ENCODE peak calls at places on chromosomes 16 and 17, in four cellular contexts. One of them, this sample, is unnamed.

GRCh38 chr16:17555176-17555575 is 84.4 kb upstream of the XYLT1 start:
- DNase-seq in CD8-positive, alpha-beta T cell: no peak
- DNase-seq in left lung: no peak
- DNase-seq in heart left ventricle: no peak
- DNase-seq in this sample: no peak

GRCh38 chr16:79272141-79272577 is 328.4 kb downstream of the MAF start:
- DNase-seq in CD8-positive, alpha-beta T cell: peak; percentile 72
- DNase-seq in left lung: peak; percentile 72
- DNase-seq in heart left ventricle: no peak
- DNase-seq in this sample: no peak

GRCh38 chr17:17742133-17742621 is 60.9 kb downstream of the RAI1 start:
- DNase-seq in CD8-positive, alpha-beta T cell: no peak
- DNase-seq in left lung: no peak
- DNase-seq in heart left ventricle: no peak
- DNase-seq in this sample: no peak

GRCh38 chr17:70820276-70820675 is 650.9 kb downstream of the KCNJ2 start:
- DNase-seq in CD8-positive, alpha-beta T cell: no peak
- DNase-seq in left lung: no peak
- DNase-seq in heart left ventricle: no peak
- DNase-seq in this sample: no peak

GRCh38 chr16:81315271-81316175 is 761 bp downstream of the GAN start:
- DNase-seq in CD8-positive, alpha-beta T cell: peak; percentile 60
- DNase-seq in left lung: peak; percentile 90
- DNase-seq in heart left ventricle: peak; percentile 65
- DNase-seq in this sample: peak; percentile 68

GRCh38 chr17:61366715-61367413 is 32.8 kb upstream of the TBX2 start:
- DNase-seq in CD8-positive, alpha-beta T cell: no peak
- DNase-seq in left lung: no peak
- DNase-seq in heart left ventricle: peak; percentile 85
- DNase-seq in this sample: no peak

GRCh38 chr17:9292563-9292941 is 271.2 kb downstream of the NTN1 start:
- DNase-seq in CD8-positive, alpha-beta T cell: no peak
- DNase-seq in left lung: no peak
- DNase-seq in heart left ventricle: no peak
- DNase-seq in this sample: no peak

GRCh38 chr16:73483076-73483791 is 435.3 kb upstream of the ZFHX3 start:
- DNase-seq in CD8-positive, alpha-beta T cell: no peak
- DNase-seq in left lung: no peak
- DNase-seq in heart left ventricle: no peak
- DNase-seq in this sample: no peak

GRCh38 chr16:19071811-19072777 is 4.7 kb downstream of the COQ7 start:
- DNase-seq in CD8-positive, alpha-beta T cell: peak; percentile 53
- DNase-seq in left lung: no peak
- DNase-seq in heart left ventricle: peak; percentile 53
- DNase-seq in this sample: no peak

GRCh38 chr16:5314377-5314776 is 216.8 kb upstream of the EEF2KMT start:
- DNase-seq in CD8-positive, alpha-beta T cell: no peak
- DNase-seq in left lung: no peak
- DNase-seq in heart left ventricle: no peak
- DNase-seq in this sample: no peak
- H3K9me3 ChIP-seq in CD8-positive, alpha-beta T cell: no peaks in the 10 kb centered on the region
- H3K9me3 ChIP-seq in left lung: no peaks in the 10 kb centered on the region
- H3K9me3 ChIP-seq in heart left ventricle: no peaks in the 10 kb centered on the region
- H3K9me3 ChIP-seq in this sample: no peaks in the 10 kb centered on the region

GRCh38 chr16:10741844-10742243 is 1.8 kb upstream of the NUBP1 start:
- DNase-seq in CD8-positive, alpha-beta T cell: no peak
- DNase-seq in left lung: no peak
- DNase-seq in heart left ventricle: peak; percentile 86
- DNase-seq in this sample: no peak
- TF ChIP-seq CTCF in CD8-positive, alpha-beta T cell: no peak
- TF ChIP-seq CTCF in left lung: no peak
- TF ChIP-seq CTCF in heart left ventricle: no peak
- TF ChIP-seq CTCF in this sample: no peak

DNA sequence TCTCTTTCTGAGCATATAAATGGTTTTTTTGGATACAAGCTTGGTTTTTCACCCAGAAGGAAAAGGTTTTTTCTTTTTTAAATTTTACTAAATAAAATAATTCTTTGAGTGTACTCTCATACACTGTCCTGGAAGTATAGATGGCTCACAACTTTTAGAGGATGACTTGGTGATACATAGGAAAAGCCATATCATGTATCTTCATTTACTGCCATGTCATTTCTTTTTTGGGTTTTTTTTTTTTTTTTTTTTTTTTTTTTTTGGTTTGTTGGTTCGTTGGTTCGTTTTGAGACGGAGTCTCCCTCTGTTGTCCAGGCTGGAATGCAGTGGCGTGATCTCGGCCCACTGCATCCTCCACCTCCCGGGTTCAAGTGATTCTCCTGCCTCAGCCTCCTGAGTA is 11.8 kb downstream of the OGFOD1 start:
- DNase-seq in CD8-positive, alpha-beta T cell: no peak
- DNase-seq in left lung: no peak
- DNase-seq in heart left ventricle: no peak
- DNase-seq in this sample: no peak
- H3K36me3 ChIP-seq in CD8-positive, alpha-beta T cell: peaks cover 44% of the 10 kb centered on the region
- H3K36me3 ChIP-seq in left lung: no peaks in the 10 kb centered on the region
- H3K36me3 ChIP-seq in heart left ventricle: peaks cover 72% of the 10 kb centered on the region
- H3K36me3 ChIP-seq in this sample: peaks cover 67% of the 10 kb centered on the region

DNA sequence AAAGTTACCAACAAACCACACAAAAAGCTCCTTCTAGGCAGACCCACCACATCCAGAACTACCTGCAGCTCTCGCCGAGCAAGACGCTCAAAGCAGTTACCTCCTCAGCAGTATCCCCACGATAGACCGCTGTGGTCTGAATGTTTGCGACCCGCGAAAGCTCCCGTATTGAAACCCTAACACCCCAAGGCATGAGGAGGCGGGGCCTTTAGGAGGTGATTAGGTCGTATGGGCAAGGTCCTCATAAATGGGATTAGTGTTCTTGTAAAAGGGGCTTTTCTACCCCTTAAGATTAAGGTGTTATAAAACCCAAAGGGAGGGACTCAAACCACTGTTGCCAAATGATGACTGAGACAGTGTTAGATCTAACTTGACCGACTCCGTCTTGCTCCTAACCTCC is 19.0 kb upstream of the RPH3AL start:
- DNase-seq in CD8-positive, alpha-beta T cell: no peak
- DNase-seq in left lung: no peak
- DNase-seq in heart left ventricle: no peak
- DNase-seq in this sample: no peak
- H3K9me3 ChIP-seq in CD8-positive, alpha-beta T cell: no peaks in the 10 kb centered on the region
- H3K9me3 ChIP-seq in left lung: no peaks in the 10 kb centered on the region
- H3K9me3 ChIP-seq in heart left ventricle: no peaks in the 10 kb centered on the region
- H3K9me3 ChIP-seq in this sample: no peaks in the 10 kb centered on the region

GRCh38 chr16:13935408-13935807 is 15.5 kb downstream of the ERCC4 start:
- DNase-seq in CD8-positive, alpha-beta T cell: no peak
- DNase-seq in left lung: no peak
- DNase-seq in heart left ventricle: no peak
- DNase-seq in this sample: no peak
- TF ChIP-seq CTCF in CD8-positive, alpha-beta T cell: peak; percentile 70
- TF ChIP-seq CTCF in left lung: no peak
- TF ChIP-seq CTCF in heart left ventricle: peak; percentile 30
- TF ChIP-seq CTCF in this sample: no peak

GRCh38 chr17:60252459-60252858 is 102.7 kb downstream of the CA4 start:
- DNase-seq in CD8-positive, alpha-beta T cell: no peak
- DNase-seq in left lung: no peak
- DNase-seq in heart left ventricle: no peak
- DNase-seq in this sample: no peak
- H3K36me3 ChIP-seq in CD8-positive, alpha-beta T cell: no peaks in the 10 kb centered on the region
- H3K36me3 ChIP-seq in left lung: no peaks in the 10 kb centered on the region
- H3K36me3 ChIP-seq in heart left ventricle: peaks cover 21% of the 10 kb centered on the region
- H3K36me3 ChIP-seq in this sample: peaks cover 9% of the 10 kb centered on the region

DNA sequence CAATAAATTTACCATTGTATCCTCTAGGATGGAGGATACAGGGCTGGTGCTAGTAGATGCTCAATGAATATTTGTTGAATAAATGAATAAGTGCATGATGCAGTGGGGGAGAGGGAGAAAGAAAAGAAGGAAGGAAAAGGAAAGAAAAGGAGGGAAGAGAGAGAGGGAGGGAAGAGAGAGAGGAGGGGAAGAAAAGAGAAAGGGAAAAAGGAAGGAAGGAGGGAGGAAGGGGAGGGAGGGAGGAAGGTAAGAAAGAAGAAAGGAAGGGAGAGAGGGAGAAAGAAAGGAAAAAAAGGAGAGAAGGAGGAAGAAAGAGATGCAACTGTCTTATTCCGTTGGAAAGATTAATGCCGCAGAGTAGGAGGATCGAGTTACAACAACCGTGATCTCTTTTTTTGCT is 30.4 kb downstream of the HSBP1 start:
- DNase-seq in CD8-positive, alpha-beta T cell: no peak
- DNase-seq in left lung: no peak
- DNase-seq in heart left ventricle: no peak
- DNase-seq in this sample: no peak
- H3K9me3 ChIP-seq in CD8-positive, alpha-beta T cell: no peaks in the 10 kb centered on the region
- H3K9me3 ChIP-seq in left lung: no peaks in the 10 kb centered on the region
- H3K9me3 ChIP-seq in heart left ventricle: no peaks in the 10 kb centered on the region
- H3K9me3 ChIP-seq in this sample: no peaks in the 10 kb centered on the region

This sample was measured in ascending aorta.